ENCODE peak calls at places on chromosomes 6 and 20, in five cellular contexts. N is stimulated activated CD8-positive, alpha-beta memory T cell treated with anti-CD3 and anti-CD28 coated beads, Interleukin-15, amount 100 ng/mL, for 48 hours; E is mesothelial cell of epicardium; G is C1 segment of cervical spinal cord; H is stimulated activated naive CD8-positive, alpha-beta T cell treated with anti-CD3 and anti-CD28 coated beads, Interleukin-15, amount 100 ng/mL, for 72 hours. Y is an unnamed sample.

GRCh38 chr6:167235421-167236238 is 55.5 kb upstream of the UNC93A start:
- DNase-seq in N (no peak), E (no peak), G (no peak), H (no peak), Y (no peak)

GRCh38 chr6:6584310-6585002 is 4.1 kb upstream of the LY86 start:
- DNase-seq in N (no peak), E (no peak), G (no peak), H (no peak), Y (no peak)

GRCh38 chr6:138555294-138555988 is 56.1 kb upstream of the NHSL1 start:
- DNase-seq in N (no peak), E (no peak), G (no peak), H (no peak), Y (no peak)

GRCh38 chr20:38226553-38226952 is 34.0 kb downstream of the KIAA1755 start:
- DNase-seq in N (no peak), E (no peak), G (no peak), H (no peak), Y (no peak)

GRCh38 chr20:62881662-62882395 is 20.2 kb upstream of the TCFL5 start:
- DNase-seq in N (no peak), E (no peak), G (no peak), H (no peak), Y (no peak)

GRCh38 chr6:152233547-152234320 is 403.4 kb downstream of the SYNE1 start:
- DNase-seq in N (no peak), E (no peak), G (no peak), H (peak), Y (no peak)

GRCh38 chr20:21513181-21513663 is 642 bp downstream of the NKX2-2 start:
- DNase-seq in N (no peak), E (no peak), G (no peak), H (no peak), Y (no peak)

GRCh38 chr6:119308048-119308570 is 41.5 kb downstream of the MAN1A1 start:
- DNase-seq in N (no peak), E (no peak), G (no peak), H (no peak), Y (no peak)

GRCh38 chr20:33666293-33667244 is at the start of gene ACTL10:
- DNase-seq in N (peak), E (peak), G (peak), H (peak), Y (peak)

GRCh38 chr6:45892196-45892595 is 123.5 kb downstream of the CLIC5 start:
- DNase-seq in N (no peak), E (no peak), G (no peak), H (no peak), Y (no peak)

Y was measured in body of pancreas.